ENCODE peak calls at places on chromosomes 4 and X, in eight cellular contexts. F, Z, N, R, M, E, T and I are unnamed samples.

GRCh38 chrX:10900585-10901289 is 210.4 kb upstream of the HCCS start:
- DNase-seq in F (no peak), M (no peak), N (no peak), E (no peak), T (no peak), R (no peak), Z (no peak), I (no peak)

GRCh38 chr4:1383728-1384591 is 22.3 kb downstream of the NKX1-1 start:
- DNase-seq in T (no peak), F (no peak), M (no peak), Z (no peak), N (no peak), E (no peak), R (no peak), I (no peak)

GRCh38 chrX:19625612-19626011 is 110.3 kb upstream of the MAP3K15 start:
- DNase-seq in T (no peak), E (no peak), M (no peak), N (no peak), R (no peak), F (peak), Z (peak), I (no peak)

GRCh38 chrX:102930990-102931756 is 5.9 kb upstream of the RAB40AL start:
- DNase-seq in R (no peak), E (no peak), N (no peak), Z (no peak), F (no peak), T (no peak), M (no peak), I (no peak)

GRCh38 chrX:39310925-39311324 is 509.7 kb downstream of the MID1IP1 start:
- DNase-seq in T (no peak), E (no peak), Z (no peak), F (no peak), M (no peak), R (no peak), N (no peak), I (no peak)

GRCh38 chr4:10661047-10661446 is 23.5 kb downstream of the CLNK start:
- DNase-seq in M (no peak), N (no peak), F (no peak), R (no peak), E (no peak), T (no peak), Z (no peak), I (no peak)

GRCh38 chr4:41465135-41465761 is 72.7 kb upstream of the LIMCH1 start:
- DNase-seq in N (no peak), R (no peak), M (no peak), E (no peak), Z (no peak), T (no peak), F (no peak), I (no peak)

GRCh38 chrX:51893931-51894696 is 691 bp downstream of the MAGED1 start:
- DNase-seq in N (no peak), T (peak), Z (no peak), R (no peak), M (no peak), E (peak), F (peak), I (no peak)

GRCh38 chrX:19911784-19912183 is 24.4 kb upstream of the SH3KBP1 start:
- DNase-seq in Z (no peak), F (no peak), R (no peak), M (no peak), E (no peak), N (no peak), T (no peak), I (no peak)

GRCh38 chrX:74613350-74614192 is 853 bp downstream of the RLIM start:
- DNase-seq in F (no peak), N (no peak), T (peak), E (no peak), R (no peak), M (no peak), Z (no peak), I (no peak)

GRCh38 chr4:10640535-10641159 is 43.9 kb downstream of the CLNK start:
- DNase-seq in T (no peak), R (no peak), M (no peak), N (no peak), Z (no peak), F (no peak), E (no peak), I (no peak)

GRCh38 chr4:108100827-108101226 is 67.9 kb downstream of the LEF1 start:
- DNase-seq in N (no peak), T (no peak), E (no peak), R (no peak), Z (no peak), F (no peak), M (no peak), I (no peak)

GRCh38 chr4:93184093-93184492 is 644.5 kb upstream of the ATOH1 start:
- DNase-seq in T (no peak), Z (no peak), M (no peak), F (no peak), N (no peak), E (no peak), R (no peak), I (no peak)

GRCh38 chr4:8218371-8219050 is 19.4 kb downstream of the SH3TC1 start:
- DNase-seq in M (no peak), T (no peak), E (no peak), Z (no peak), F (no peak), R (no peak), N (no peak), I (no peak)

GRCh38 chr4:78748361-78748760 is 27.8 kb upstream of the BMP2K start:
- DNase-seq in T (no peak), M (no peak), E (no peak), R (no peak), Z (no peak), F (no peak), N (no peak), I (no peak)

GRCh38 chr4:88660446-88661294 is 37.0 kb downstream of the NAP1L5 start:
- DNase-seq in R (no peak), E (no peak), M (no peak), N (no peak), T (no peak), F (no peak), Z (no peak), I (no peak)

GRCh38 chrX:23783569-23784486 is 855 bp downstream of the SAT1 start:
- DNase-seq in N (no peak), E (no peak), T (no peak), M (no peak), F (no peak), Z (no peak), R (peak), I (no peak)

GRCh38 chrX:50430917-50431316 is 39.7 kb downstream of the DGKK start:
- DNase-seq in T (no peak), R (no peak), N (no peak), E (no peak), F (no peak), M (no peak), Z (no peak), I (no peak)